ENCODE peak calls at places on chromosomes 4 and X, in nine cellular contexts. One of them, this sample, is unnamed.

GRCh38 chrX:16310326-16310725 is 143.0 kb downstream of the MAGEB17 start:
- DNase-seq in thoracic aorta: no peak
- DNase-seq in left ventricle myocardium inferior: no peak
- DNase-seq in GM20000: no peak
- DNase-seq in endodermal cell: no peak
- DNase-seq in progenitor cell of endocrine pancreas: no peak
- DNase-seq in AG10803: no peak
- DNase-seq in pancreas: no peak
- DNase-seq in foreskin fibroblast: no peak
- DNase-seq in this sample: no peak

GRCh38 chr4:94523033-94523590 is 71.4 kb downstream of the PDLIM5 start:
- DNase-seq in AG10803: peak
- DNase-seq in pancreas: no peak
- DNase-seq in GM20000: no peak
- DNase-seq in progenitor cell of endocrine pancreas: no peak
- DNase-seq in left ventricle myocardium inferior: no peak
- DNase-seq in thoracic aorta: no peak
- DNase-seq in foreskin fibroblast: peak
- DNase-seq in endodermal cell: no peak
- DNase-seq in this sample: no peak

GRCh38 chr4:38716271-38716670 is 52.3 kb downstream of the KLF3 start:
- DNase-seq in AG10803: no peak
- DNase-seq in pancreas: no peak
- DNase-seq in left ventricle myocardium inferior: no peak
- DNase-seq in GM20000: no peak
- DNase-seq in thoracic aorta: no peak
- DNase-seq in endodermal cell: no peak
- DNase-seq in foreskin fibroblast: no peak
- DNase-seq in progenitor cell of endocrine pancreas: no peak
- DNase-seq in this sample: no peak

GRCh38 chr4:171621646-171622045 is 191.6 kb upstream of the GALNTL6 start:
- DNase-seq in progenitor cell of endocrine pancreas: no peak
- DNase-seq in thoracic aorta: no peak
- DNase-seq in AG10803: no peak
- DNase-seq in foreskin fibroblast: no peak
- DNase-seq in left ventricle myocardium inferior: no peak
- DNase-seq in pancreas: no peak
- DNase-seq in GM20000: no peak
- DNase-seq in endodermal cell: no peak
- DNase-seq in this sample: no peak

GRCh38 chr4:16864199-16864598 is 34.2 kb downstream of the LDB2 start:
- DNase-seq in pancreas: no peak
- DNase-seq in left ventricle myocardium inferior: no peak
- DNase-seq in foreskin fibroblast: peak
- DNase-seq in GM20000: no peak
- DNase-seq in progenitor cell of endocrine pancreas: no peak
- DNase-seq in AG10803: no peak
- DNase-seq in endodermal cell: no peak
- DNase-seq in thoracic aorta: no peak
- DNase-seq in this sample: no peak

GRCh38 chrX:6678313-6678712 is 143.4 kb upstream of the VCX3A start:
- DNase-seq in left ventricle myocardium inferior: no peak
- DNase-seq in GM20000: no peak
- DNase-seq in progenitor cell of endocrine pancreas: no peak
- DNase-seq in foreskin fibroblast: no peak
- DNase-seq in thoracic aorta: no peak
- DNase-seq in pancreas: no peak
- DNase-seq in endodermal cell: no peak
- DNase-seq in AG10803: no peak
- DNase-seq in this sample: no peak

GRCh38 chrX:20266810-20267598 is at the start of gene RPS6KA3:
- DNase-seq in pancreas: peak
- DNase-seq in AG10803: peak
- DNase-seq in thoracic aorta: peak
- DNase-seq in foreskin fibroblast: peak
- DNase-seq in endodermal cell: peak
- DNase-seq in GM20000: peak
- DNase-seq in left ventricle myocardium inferior: peak
- DNase-seq in progenitor cell of endocrine pancreas: peak
- DNase-seq in this sample: peak

GRCh38 chr4:42397635-42398447 is 553 bp downstream of the SHISA3 start:
- DNase-seq in progenitor cell of endocrine pancreas: no peak
- DNase-seq in AG10803: no peak
- DNase-seq in pancreas: peak
- DNase-seq in left ventricle myocardium inferior: peak
- DNase-seq in endodermal cell: peak
- DNase-seq in thoracic aorta: no peak
- DNase-seq in GM20000: peak
- DNase-seq in foreskin fibroblast: peak
- DNase-seq in this sample: peak

GRCh38 chr4:176563591-176563990 is 229.1 kb downstream of the VEGFC start:
- DNase-seq in endodermal cell: no peak
- DNase-seq in left ventricle myocardium inferior: no peak
- DNase-seq in GM20000: no peak
- DNase-seq in pancreas: no peak
- DNase-seq in thoracic aorta: no peak
- DNase-seq in AG10803: peak
- DNase-seq in progenitor cell of endocrine pancreas: no peak
- DNase-seq in foreskin fibroblast: peak
- DNase-seq in this sample: no peak

GRCh38 chr4:73661646-73662119 is 41.4 kb upstream of the RASSF6 start:
- DNase-seq in pancreas: no peak
- DNase-seq in foreskin fibroblast: peak
- DNase-seq in endodermal cell: no peak
- DNase-seq in left ventricle myocardium inferior: no peak
- DNase-seq in progenitor cell of endocrine pancreas: no peak
- DNase-seq in AG10803: peak
- DNase-seq in thoracic aorta: no peak
- DNase-seq in GM20000: no peak
- DNase-seq in this sample: no peak

GRCh38 chr4:181593703-181594102 is 649.5 kb upstream of the TENM3 start:
- DNase-seq in left ventricle myocardium inferior: no peak
- DNase-seq in AG10803: no peak
- DNase-seq in progenitor cell of endocrine pancreas: no peak
- DNase-seq in foreskin fibroblast: no peak
- DNase-seq in pancreas: no peak
- DNase-seq in endodermal cell: no peak
- DNase-seq in GM20000: no peak
- DNase-seq in thoracic aorta: no peak
- DNase-seq in this sample: no peak

GRCh38 chr4:53801373-53801772 is 210.1 kb upstream of the LNX1 start:
- DNase-seq in foreskin fibroblast: no peak
- DNase-seq in thoracic aorta: no peak
- DNase-seq in progenitor cell of endocrine pancreas: no peak
- DNase-seq in endodermal cell: no peak
- DNase-seq in AG10803: no peak
- DNase-seq in left ventricle myocardium inferior: no peak
- DNase-seq in pancreas: no peak
- DNase-seq in GM20000: no peak
- DNase-seq in this sample: no peak

GRCh38 chr4:53800741-53801140 is 209.5 kb upstream of the LNX1 start:
- DNase-seq in thoracic aorta: no peak
- DNase-seq in left ventricle myocardium inferior: no peak
- DNase-seq in foreskin fibroblast: peak
- DNase-seq in pancreas: no peak
- DNase-seq in progenitor cell of endocrine pancreas: no peak
- DNase-seq in endodermal cell: no peak
- DNase-seq in GM20000: no peak
- DNase-seq in AG10803: no peak
- DNase-seq in this sample: no peak

GRCh38 chr4:53805291-53805690 is 214.0 kb upstream of the LNX1 start:
- DNase-seq in progenitor cell of endocrine pancreas: no peak
- DNase-seq in GM20000: no peak
- DNase-seq in thoracic aorta: no peak
- DNase-seq in AG10803: no peak
- DNase-seq in pancreas: no peak
- DNase-seq in endodermal cell: no peak
- DNase-seq in left ventricle myocardium inferior: no peak
- DNase-seq in foreskin fibroblast: no peak
- DNase-seq in this sample: no peak

GRCh38 chr4:53802500-53802899 is 211.2 kb upstream of the LNX1 start:
- DNase-seq in left ventricle myocardium inferior: no peak
- DNase-seq in GM20000: no peak
- DNase-seq in progenitor cell of endocrine pancreas: no peak
- DNase-seq in endodermal cell: no peak
- DNase-seq in AG10803: no peak
- DNase-seq in thoracic aorta: no peak
- DNase-seq in foreskin fibroblast: no peak
- DNase-seq in pancreas: no peak
- DNase-seq in this sample: no peak

GRCh38 chr4:53804719-53805118 is 213.4 kb upstream of the LNX1 start:
- DNase-seq in progenitor cell of endocrine pancreas: no peak
- DNase-seq in foreskin fibroblast: peak
- DNase-seq in pancreas: peak
- DNase-seq in thoracic aorta: no peak
- DNase-seq in GM20000: peak
- DNase-seq in endodermal cell: peak
- DNase-seq in left ventricle myocardium inferior: no peak
- DNase-seq in AG10803: no peak
- DNase-seq in this sample: no peak
- TF ChIP-seq CTCF in progenitor cell of endocrine pancreas: peak
- TF ChIP-seq CTCF in foreskin fibroblast: peak
- TF ChIP-seq CTCF in pancreas: peak
- TF ChIP-seq CTCF in thoracic aorta: no peak
- TF ChIP-seq CTCF in GM20000: peak
- TF ChIP-seq CTCF in endodermal cell: peak
- TF ChIP-seq CTCF in left ventricle myocardium inferior: peak
- TF ChIP-seq CTCF in AG10803: peak
- TF ChIP-seq CTCF in this sample: peak

DNA sequence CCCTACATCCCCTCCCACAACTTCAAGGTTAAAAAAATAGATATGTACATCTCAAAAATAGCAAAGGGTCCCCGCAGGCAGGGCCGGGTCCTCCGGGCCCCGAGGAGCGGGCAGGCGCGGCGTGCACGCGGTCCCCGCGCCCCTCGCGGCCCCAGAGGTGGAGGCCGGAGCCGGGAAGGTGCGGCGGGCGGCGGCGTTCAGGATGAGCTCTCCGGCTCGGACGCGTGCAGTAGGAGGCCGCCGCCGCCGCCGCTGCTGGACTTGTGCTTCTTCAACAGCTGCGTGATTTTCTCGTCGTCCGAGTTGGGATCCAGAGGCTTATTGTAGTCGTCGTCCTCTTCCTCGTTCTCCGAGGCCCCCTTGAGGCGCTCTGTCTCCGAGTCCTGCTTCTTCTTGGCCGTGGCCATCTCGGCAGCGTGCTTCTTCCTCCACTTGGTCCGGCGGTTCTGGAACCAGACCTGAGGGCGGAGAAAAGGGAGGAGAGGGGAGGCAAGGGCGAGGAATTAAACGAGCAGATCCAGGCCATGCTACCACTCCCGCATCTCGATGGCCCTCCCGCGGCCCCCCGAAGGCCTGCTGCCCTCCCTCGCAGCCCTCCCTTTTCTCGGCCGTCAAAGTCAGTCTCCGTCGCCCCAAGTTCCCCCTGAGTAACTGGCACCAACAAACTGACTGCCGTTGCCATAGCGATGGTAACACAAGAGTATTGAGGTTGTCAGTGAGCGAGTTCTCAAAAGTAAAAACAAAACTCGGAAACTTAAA is 5.8 kb downstream of the NKX6-1 start:
- DNase-seq in left ventricle myocardium inferior: no peak
- DNase-seq in progenitor cell of endocrine pancreas: no peak
- DNase-seq in GM20000: no peak
- DNase-seq in endodermal cell: peak
- DNase-seq in AG10803: peak
- DNase-seq in thoracic aorta: no peak
- DNase-seq in foreskin fibroblast: peak
- DNase-seq in pancreas: peak
- DNase-seq in this sample: no peak
- TF ChIP-seq CTCF in left ventricle myocardium inferior: no peak
- TF ChIP-seq CTCF in progenitor cell of endocrine pancreas: no peak
- TF ChIP-seq CTCF in GM20000: no peak
- TF ChIP-seq CTCF in endodermal cell: peak
- TF ChIP-seq CTCF in AG10803: peak
- TF ChIP-seq CTCF in thoracic aorta: no peak
- TF ChIP-seq CTCF in foreskin fibroblast: peak
- TF ChIP-seq CTCF in pancreas: no peak
- TF ChIP-seq CTCF in this sample: no peak

DNA sequence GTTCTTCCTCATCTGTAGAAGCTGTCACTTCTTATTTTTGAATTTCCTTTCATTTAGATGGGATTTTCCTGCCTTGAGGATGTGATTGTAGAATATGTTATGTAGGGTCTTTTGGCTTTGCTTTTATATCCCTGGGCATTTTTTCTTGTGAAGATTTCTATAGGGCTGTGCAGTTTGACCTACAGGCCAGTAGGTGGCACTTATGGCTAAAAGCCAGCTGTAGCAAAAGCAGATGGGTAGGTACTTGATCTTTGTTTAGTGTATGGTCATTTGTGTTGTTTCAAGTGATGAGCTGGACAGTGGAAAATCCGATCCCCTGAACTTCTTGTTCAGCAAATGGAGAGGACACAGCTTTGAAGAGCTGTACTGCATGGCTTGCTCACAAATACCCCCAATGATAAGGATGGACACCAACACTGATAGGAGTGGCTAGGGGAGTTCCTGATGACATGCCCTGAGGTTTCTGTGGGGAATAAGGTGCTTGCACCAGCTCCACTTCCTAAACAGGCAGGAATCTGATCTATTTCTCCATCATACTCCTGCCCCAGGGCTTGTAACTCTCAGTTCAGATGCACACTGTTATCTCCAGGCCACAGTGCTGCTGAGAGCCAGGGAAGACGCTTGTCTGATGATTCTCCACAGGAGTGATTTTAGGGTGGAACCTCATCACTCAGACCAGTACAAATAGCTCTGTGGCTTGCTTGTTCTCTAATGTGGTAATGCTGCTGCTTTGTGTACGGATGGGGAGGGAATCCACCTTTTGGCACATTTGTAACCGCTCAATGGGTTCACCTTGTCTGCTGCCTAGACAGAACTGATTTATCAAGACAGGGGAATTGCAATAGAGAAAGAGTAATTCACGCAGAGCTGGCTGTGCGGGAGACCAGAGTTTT is 417.1 kb upstream of the MAGEB16 start:
- DNase-seq in AG10803: peak
- DNase-seq in thoracic aorta: no peak
- DNase-seq in progenitor cell of endocrine pancreas: no peak
- DNase-seq in foreskin fibroblast: no peak
- DNase-seq in pancreas: no peak
- DNase-seq in GM20000: peak
- DNase-seq in endodermal cell: no peak
- DNase-seq in left ventricle myocardium inferior: no peak
- DNase-seq in this sample: no peak
- TF ChIP-seq CTCF in AG10803: peak
- TF ChIP-seq CTCF in thoracic aorta: peak
- TF ChIP-seq CTCF in progenitor cell of endocrine pancreas: peak
- TF ChIP-seq CTCF in foreskin fibroblast: peak
- TF ChIP-seq CTCF in pancreas: peak
- TF ChIP-seq CTCF in GM20000: peak
- TF ChIP-seq CTCF in endodermal cell: peak
- TF ChIP-seq CTCF in left ventricle myocardium inferior: peak
- TF ChIP-seq CTCF in this sample: no peak

DNA sequence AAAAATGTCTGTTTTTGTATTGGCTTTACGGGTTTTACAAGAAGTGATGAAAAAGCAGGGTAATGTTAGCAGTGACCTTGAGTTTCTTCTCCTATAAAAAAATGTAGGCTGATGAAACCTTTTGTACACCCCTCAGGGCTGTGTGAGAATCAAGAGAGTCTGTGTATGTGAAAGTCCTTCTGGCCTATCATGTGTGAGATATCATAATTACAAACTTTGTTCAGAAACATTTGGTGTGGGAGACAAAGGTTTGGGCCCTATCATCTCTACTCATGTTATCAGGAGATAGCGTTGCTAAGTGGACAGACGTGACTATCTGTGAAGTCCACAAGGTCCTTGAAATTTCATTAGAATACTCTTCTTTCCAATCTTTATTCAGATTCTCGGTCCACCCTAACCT is 170.6 kb upstream of the HAND2 start:
- DNase-seq in endodermal cell: no peak
- DNase-seq in left ventricle myocardium inferior: no peak
- DNase-seq in progenitor cell of endocrine pancreas: no peak
- DNase-seq in pancreas: no peak
- DNase-seq in GM20000: no peak
- DNase-seq in AG10803: no peak
- DNase-seq in foreskin fibroblast: no peak
- DNase-seq in thoracic aorta: no peak
- DNase-seq in this sample: no peak
- TF ChIP-seq CTCF in endodermal cell: no peak
- TF ChIP-seq CTCF in left ventricle myocardium inferior: no peak
- TF ChIP-seq CTCF in progenitor cell of endocrine pancreas: no peak
- TF ChIP-seq CTCF in pancreas: no peak
- TF ChIP-seq CTCF in GM20000: no peak
- TF ChIP-seq CTCF in AG10803: no peak
- TF ChIP-seq CTCF in foreskin fibroblast: no peak
- TF ChIP-seq CTCF in thoracic aorta: no peak
- TF ChIP-seq CTCF in this sample: no peak